ENCODE peak calls at places on chromosomes 5 and 9, in ten cellular contexts. One of them, this sample, is unnamed.

GRCh38 chr9:121253162-121253561 is 14.8 kb upstream of the GSN start:
- ATAC-seq in upper lobe of left lung: no peak
- ATAC-seq in activated naive CD8-positive, alpha-beta T cell treated with anti-CD3 and anti-CD28 coated beads, Interleukin-2, amount 10 ng/mL, durations not matched to agents 7 days and 5 days: no peak
- ATAC-seq in body of pancreas: no peak
- ATAC-seq in CD8-positive, alpha-beta T cell: no peak
- ATAC-seq in left lung: no peak
- ATAC-seq in stimulated activated naive CD8-positive, alpha-beta T cell treated with anti-CD3 and anti-CD28 coated beads, Interleukin-15, Interleukin-2, amounts not matched to agents 100 U/mL and 50 U/mL, for 24 hours: no peak
- ATAC-seq in left cardiac atrium: no peak
- ATAC-seq in activated T-cell treated with anti-CD3 and anti-CD28 coated beads, Interleukin-2, amount 50 U/mL, for 72 hours: no peak
- ATAC-seq in Right ventricle myocardium superior: no peak
- ATAC-seq in this sample: no peak

GRCh38 chr9:6877671-6878161 is 119.9 kb downstream of the KDM4C start:
- ATAC-seq in body of pancreas: no peak
- ATAC-seq in activated T-cell treated with anti-CD3 and anti-CD28 coated beads, Interleukin-2, amount 50 U/mL, for 72 hours: no peak
- ATAC-seq in upper lobe of left lung: no peak
- ATAC-seq in Right ventricle myocardium superior: no peak
- ATAC-seq in stimulated activated naive CD8-positive, alpha-beta T cell treated with anti-CD3 and anti-CD28 coated beads, Interleukin-15, Interleukin-2, amounts not matched to agents 100 U/mL and 50 U/mL, for 24 hours: no peak
- ATAC-seq in CD8-positive, alpha-beta T cell: no peak
- ATAC-seq in left cardiac atrium: peak
- ATAC-seq in activated naive CD8-positive, alpha-beta T cell treated with anti-CD3 and anti-CD28 coated beads, Interleukin-2, amount 10 ng/mL, durations not matched to agents 7 days and 5 days: no peak
- ATAC-seq in left lung: no peak
- ATAC-seq in this sample: no peak

GRCh38 chr5:134945041-134945440 is 22.7 kb upstream of the CATSPER3 start:
- ATAC-seq in activated naive CD8-positive, alpha-beta T cell treated with anti-CD3 and anti-CD28 coated beads, Interleukin-2, amount 10 ng/mL, durations not matched to agents 7 days and 5 days: no peak
- ATAC-seq in left lung: no peak
- ATAC-seq in activated T-cell treated with anti-CD3 and anti-CD28 coated beads, Interleukin-2, amount 50 U/mL, for 72 hours: no peak
- ATAC-seq in CD8-positive, alpha-beta T cell: no peak
- ATAC-seq in Right ventricle myocardium superior: no peak
- ATAC-seq in upper lobe of left lung: no peak
- ATAC-seq in left cardiac atrium: no peak
- ATAC-seq in body of pancreas: no peak
- ATAC-seq in stimulated activated naive CD8-positive, alpha-beta T cell treated with anti-CD3 and anti-CD28 coated beads, Interleukin-15, Interleukin-2, amounts not matched to agents 100 U/mL and 50 U/mL, for 24 hours: no peak
- ATAC-seq in this sample: no peak

GRCh38 chr5:159820692-159821091 is 95.6 kb upstream of the ADRA1B start:
- ATAC-seq in stimulated activated naive CD8-positive, alpha-beta T cell treated with anti-CD3 and anti-CD28 coated beads, Interleukin-15, Interleukin-2, amounts not matched to agents 100 U/mL and 50 U/mL, for 24 hours: no peak
- ATAC-seq in left lung: no peak
- ATAC-seq in activated T-cell treated with anti-CD3 and anti-CD28 coated beads, Interleukin-2, amount 50 U/mL, for 72 hours: no peak
- ATAC-seq in CD8-positive, alpha-beta T cell: no peak
- ATAC-seq in left cardiac atrium: no peak
- ATAC-seq in Right ventricle myocardium superior: no peak
- ATAC-seq in upper lobe of left lung: no peak
- ATAC-seq in activated naive CD8-positive, alpha-beta T cell treated with anti-CD3 and anti-CD28 coated beads, Interleukin-2, amount 10 ng/mL, durations not matched to agents 7 days and 5 days: no peak
- ATAC-seq in body of pancreas: no peak
- ATAC-seq in this sample: no peak

GRCh38 chr5:28499764-28500290 is 1461.4 kb upstream of the CDH9 start:
- ATAC-seq in upper lobe of left lung: no peak
- ATAC-seq in left lung: no peak
- ATAC-seq in activated naive CD8-positive, alpha-beta T cell treated with anti-CD3 and anti-CD28 coated beads, Interleukin-2, amount 10 ng/mL, durations not matched to agents 7 days and 5 days: no peak
- ATAC-seq in left cardiac atrium: no peak
- ATAC-seq in body of pancreas: no peak
- ATAC-seq in activated T-cell treated with anti-CD3 and anti-CD28 coated beads, Interleukin-2, amount 50 U/mL, for 72 hours: no peak
- ATAC-seq in Right ventricle myocardium superior: no peak
- ATAC-seq in stimulated activated naive CD8-positive, alpha-beta T cell treated with anti-CD3 and anti-CD28 coated beads, Interleukin-15, Interleukin-2, amounts not matched to agents 100 U/mL and 50 U/mL, for 24 hours: no peak
- ATAC-seq in CD8-positive, alpha-beta T cell: no peak
- ATAC-seq in this sample: no peak

GRCh38 chr5:154620406-154620805 is 134.8 kb upstream of the LARP1 start:
- ATAC-seq in upper lobe of left lung: peak
- ATAC-seq in CD8-positive, alpha-beta T cell: no peak
- ATAC-seq in Right ventricle myocardium superior: no peak
- ATAC-seq in body of pancreas: no peak
- ATAC-seq in activated T-cell treated with anti-CD3 and anti-CD28 coated beads, Interleukin-2, amount 50 U/mL, for 72 hours: no peak
- ATAC-seq in left cardiac atrium: no peak
- ATAC-seq in left lung: no peak
- ATAC-seq in stimulated activated naive CD8-positive, alpha-beta T cell treated with anti-CD3 and anti-CD28 coated beads, Interleukin-15, Interleukin-2, amounts not matched to agents 100 U/mL and 50 U/mL, for 24 hours: no peak
- ATAC-seq in activated naive CD8-positive, alpha-beta T cell treated with anti-CD3 and anti-CD28 coated beads, Interleukin-2, amount 10 ng/mL, durations not matched to agents 7 days and 5 days: no peak
- ATAC-seq in this sample: no peak

GRCh38 chr9:91053824-91054223 is 252.2 kb downstream of the SYK start:
- ATAC-seq in activated naive CD8-positive, alpha-beta T cell treated with anti-CD3 and anti-CD28 coated beads, Interleukin-2, amount 10 ng/mL, durations not matched to agents 7 days and 5 days: no peak
- ATAC-seq in Right ventricle myocardium superior: no peak
- ATAC-seq in upper lobe of left lung: no peak
- ATAC-seq in stimulated activated naive CD8-positive, alpha-beta T cell treated with anti-CD3 and anti-CD28 coated beads, Interleukin-15, Interleukin-2, amounts not matched to agents 100 U/mL and 50 U/mL, for 24 hours: peak
- ATAC-seq in activated T-cell treated with anti-CD3 and anti-CD28 coated beads, Interleukin-2, amount 50 U/mL, for 72 hours: peak
- ATAC-seq in body of pancreas: no peak
- ATAC-seq in left lung: no peak
- ATAC-seq in left cardiac atrium: no peak
- ATAC-seq in CD8-positive, alpha-beta T cell: no peak
- ATAC-seq in this sample: no peak

GRCh38 chr9:111601237-111602018 is 2.0 kb upstream of the PTGR1 start:
- ATAC-seq in left lung: no peak
- ATAC-seq in activated naive CD8-positive, alpha-beta T cell treated with anti-CD3 and anti-CD28 coated beads, Interleukin-2, amount 10 ng/mL, durations not matched to agents 7 days and 5 days: no peak
- ATAC-seq in CD8-positive, alpha-beta T cell: no peak
- ATAC-seq in left cardiac atrium: no peak
- ATAC-seq in activated T-cell treated with anti-CD3 and anti-CD28 coated beads, Interleukin-2, amount 50 U/mL, for 72 hours: no peak
- ATAC-seq in upper lobe of left lung: no peak
- ATAC-seq in Right ventricle myocardium superior: no peak
- ATAC-seq in body of pancreas: no peak
- ATAC-seq in stimulated activated naive CD8-positive, alpha-beta T cell treated with anti-CD3 and anti-CD28 coated beads, Interleukin-15, Interleukin-2, amounts not matched to agents 100 U/mL and 50 U/mL, for 24 hours: no peak
- ATAC-seq in this sample: no peak

GRCh38 chr5:173595826-173596225 is 20.6 kb downstream of the BOD1 start:
- ATAC-seq in CD8-positive, alpha-beta T cell: no peak
- ATAC-seq in left lung: no peak
- ATAC-seq in body of pancreas: no peak
- ATAC-seq in Right ventricle myocardium superior: no peak
- ATAC-seq in left cardiac atrium: no peak
- ATAC-seq in activated T-cell treated with anti-CD3 and anti-CD28 coated beads, Interleukin-2, amount 50 U/mL, for 72 hours: no peak
- ATAC-seq in stimulated activated naive CD8-positive, alpha-beta T cell treated with anti-CD3 and anti-CD28 coated beads, Interleukin-15, Interleukin-2, amounts not matched to agents 100 U/mL and 50 U/mL, for 24 hours: no peak
- ATAC-seq in activated naive CD8-positive, alpha-beta T cell treated with anti-CD3 and anti-CD28 coated beads, Interleukin-2, amount 10 ng/mL, durations not matched to agents 7 days and 5 days: no peak
- ATAC-seq in upper lobe of left lung: no peak
- ATAC-seq in this sample: no peak

GRCh38 chr5:159403906-159404641 is 73.8 kb upstream of the IL12B start:
- ATAC-seq in activated T-cell treated with anti-CD3 and anti-CD28 coated beads, Interleukin-2, amount 50 U/mL, for 72 hours: no peak
- ATAC-seq in Right ventricle myocardium superior: no peak
- ATAC-seq in upper lobe of left lung: no peak
- ATAC-seq in CD8-positive, alpha-beta T cell: no peak
- ATAC-seq in left lung: no peak
- ATAC-seq in body of pancreas: peak
- ATAC-seq in left cardiac atrium: no peak
- ATAC-seq in stimulated activated naive CD8-positive, alpha-beta T cell treated with anti-CD3 and anti-CD28 coated beads, Interleukin-15, Interleukin-2, amounts not matched to agents 100 U/mL and 50 U/mL, for 24 hours: no peak
- ATAC-seq in activated naive CD8-positive, alpha-beta T cell treated with anti-CD3 and anti-CD28 coated beads, Interleukin-2, amount 10 ng/mL, durations not matched to agents 7 days and 5 days: no peak
- ATAC-seq in this sample: peak

GRCh38 chr9:37903581-37903830 is 421 bp downstream of the SLC25A51 start:
- ATAC-seq in upper lobe of left lung: no peak
- ATAC-seq in body of pancreas: no peak
- ATAC-seq in stimulated activated naive CD8-positive, alpha-beta T cell treated with anti-CD3 and anti-CD28 coated beads, Interleukin-15, Interleukin-2, amounts not matched to agents 100 U/mL and 50 U/mL, for 24 hours: peak
- ATAC-seq in CD8-positive, alpha-beta T cell: peak
- ATAC-seq in activated T-cell treated with anti-CD3 and anti-CD28 coated beads, Interleukin-2, amount 50 U/mL, for 72 hours: peak
- ATAC-seq in left lung: peak
- ATAC-seq in Right ventricle myocardium superior: no peak
- ATAC-seq in activated naive CD8-positive, alpha-beta T cell treated with anti-CD3 and anti-CD28 coated beads, Interleukin-2, amount 10 ng/mL, durations not matched to agents 7 days and 5 days: peak
- ATAC-seq in left cardiac atrium: peak
- ATAC-seq in this sample: no peak

GRCh38 chr5:160464466-160464797 is 42.8 kb downstream of the PTTG1 start:
- ATAC-seq in stimulated activated naive CD8-positive, alpha-beta T cell treated with anti-CD3 and anti-CD28 coated beads, Interleukin-15, Interleukin-2, amounts not matched to agents 100 U/mL and 50 U/mL, for 24 hours: peak
- ATAC-seq in left cardiac atrium: no peak
- ATAC-seq in CD8-positive, alpha-beta T cell: no peak
- ATAC-seq in activated naive CD8-positive, alpha-beta T cell treated with anti-CD3 and anti-CD28 coated beads, Interleukin-2, amount 10 ng/mL, durations not matched to agents 7 days and 5 days: no peak
- ATAC-seq in left lung: no peak
- ATAC-seq in Right ventricle myocardium superior: no peak
- ATAC-seq in upper lobe of left lung: no peak
- ATAC-seq in activated T-cell treated with anti-CD3 and anti-CD28 coated beads, Interleukin-2, amount 50 U/mL, for 72 hours: no peak
- ATAC-seq in body of pancreas: no peak
- ATAC-seq in this sample: no peak

GRCh38 chr9:2810424-2811075 is 33.3 kb downstream of the PUM3 start:
- ATAC-seq in left cardiac atrium: no peak
- ATAC-seq in stimulated activated naive CD8-positive, alpha-beta T cell treated with anti-CD3 and anti-CD28 coated beads, Interleukin-15, Interleukin-2, amounts not matched to agents 100 U/mL and 50 U/mL, for 24 hours: no peak
- ATAC-seq in Right ventricle myocardium superior: no peak
- ATAC-seq in upper lobe of left lung: no peak
- ATAC-seq in activated naive CD8-positive, alpha-beta T cell treated with anti-CD3 and anti-CD28 coated beads, Interleukin-2, amount 10 ng/mL, durations not matched to agents 7 days and 5 days: no peak
- ATAC-seq in body of pancreas: no peak
- ATAC-seq in activated T-cell treated with anti-CD3 and anti-CD28 coated beads, Interleukin-2, amount 50 U/mL, for 72 hours: no peak
- ATAC-seq in left lung: no peak
- ATAC-seq in CD8-positive, alpha-beta T cell: no peak
- ATAC-seq in this sample: no peak

GRCh38 chr5:41788800-41789395 is 81.3 kb downstream of the OXCT1 start:
- ATAC-seq in activated naive CD8-positive, alpha-beta T cell treated with anti-CD3 and anti-CD28 coated beads, Interleukin-2, amount 10 ng/mL, durations not matched to agents 7 days and 5 days: no peak
- ATAC-seq in left lung: no peak
- ATAC-seq in left cardiac atrium: peak
- ATAC-seq in activated T-cell treated with anti-CD3 and anti-CD28 coated beads, Interleukin-2, amount 50 U/mL, for 72 hours: no peak
- ATAC-seq in stimulated activated naive CD8-positive, alpha-beta T cell treated with anti-CD3 and anti-CD28 coated beads, Interleukin-15, Interleukin-2, amounts not matched to agents 100 U/mL and 50 U/mL, for 24 hours: no peak
- ATAC-seq in CD8-positive, alpha-beta T cell: no peak
- ATAC-seq in upper lobe of left lung: no peak
- ATAC-seq in Right ventricle myocardium superior: no peak
- ATAC-seq in body of pancreas: no peak
- ATAC-seq in this sample: no peak

GRCh38 chr5:66241136-66241825 is 97.2 kb downstream of the SREK1 start:
- ATAC-seq in stimulated activated naive CD8-positive, alpha-beta T cell treated with anti-CD3 and anti-CD28 coated beads, Interleukin-15, Interleukin-2, amounts not matched to agents 100 U/mL and 50 U/mL, for 24 hours: no peak
- ATAC-seq in Right ventricle myocardium superior: no peak
- ATAC-seq in body of pancreas: no peak
- ATAC-seq in upper lobe of left lung: no peak
- ATAC-seq in activated T-cell treated with anti-CD3 and anti-CD28 coated beads, Interleukin-2, amount 50 U/mL, for 72 hours: no peak
- ATAC-seq in left lung: no peak
- ATAC-seq in activated naive CD8-positive, alpha-beta T cell treated with anti-CD3 and anti-CD28 coated beads, Interleukin-2, amount 10 ng/mL, durations not matched to agents 7 days and 5 days: no peak
- ATAC-seq in left cardiac atrium: no peak
- ATAC-seq in CD8-positive, alpha-beta T cell: no peak
- ATAC-seq in this sample: no peak

GRCh38 chr5:147558826-147559225 is 49.0 kb upstream of the DPYSL3 start:
- ATAC-seq in stimulated activated naive CD8-positive, alpha-beta T cell treated with anti-CD3 and anti-CD28 coated beads, Interleukin-15, Interleukin-2, amounts not matched to agents 100 U/mL and 50 U/mL, for 24 hours: no peak
- ATAC-seq in CD8-positive, alpha-beta T cell: no peak
- ATAC-seq in left lung: peak
- ATAC-seq in Right ventricle myocardium superior: peak
- ATAC-seq in body of pancreas: no peak
- ATAC-seq in activated T-cell treated with anti-CD3 and anti-CD28 coated beads, Interleukin-2, amount 50 U/mL, for 72 hours: no peak
- ATAC-seq in left cardiac atrium: peak
- ATAC-seq in upper lobe of left lung: peak
- ATAC-seq in activated naive CD8-positive, alpha-beta T cell treated with anti-CD3 and anti-CD28 coated beads, Interleukin-2, amount 10 ng/mL, durations not matched to agents 7 days and 5 days: no peak
- ATAC-seq in this sample: peak

GRCh38 chr9:93464876-93465275 is 11.5 kb upstream of the FAM120AOS start:
- ATAC-seq in stimulated activated naive CD8-positive, alpha-beta T cell treated with anti-CD3 and anti-CD28 coated beads, Interleukin-15, Interleukin-2, amounts not matched to agents 100 U/mL and 50 U/mL, for 24 hours: no peak
- ATAC-seq in upper lobe of left lung: no peak
- ATAC-seq in activated naive CD8-positive, alpha-beta T cell treated with anti-CD3 and anti-CD28 coated beads, Interleukin-2, amount 10 ng/mL, durations not matched to agents 7 days and 5 days: no peak
- ATAC-seq in activated T-cell treated with anti-CD3 and anti-CD28 coated beads, Interleukin-2, amount 50 U/mL, for 72 hours: no peak
- ATAC-seq in Right ventricle myocardium superior: no peak
- ATAC-seq in CD8-positive, alpha-beta T cell: no peak
- ATAC-seq in left lung: no peak
- ATAC-seq in left cardiac atrium: no peak
- ATAC-seq in body of pancreas: no peak
- ATAC-seq in this sample: no peak

This sample was measured in gastroesophageal sphincter.